ENCODE peak calls at places on chromosomes 3 and 15, in six cellular contexts. I is GM23248; K is left ventricle myocardium inferior; F is NCI-H2171; J is stimulated activated CD4-positive, alpha-beta T cell treated with anti-CD3 and anti-CD28 coated beads, TNF-alpha, amount 100 ng/mL, for 4 hours; V is activated CD4-positive, alpha-beta T cell treated with anti-CD3 and anti-CD28 coated beads for 24 hours. H is an unnamed sample.
A peak's percentile ranks its signal among the peaks of the same experiment; 100 is the strongest.

GRCh38 chr3:169759256-169759655 is 5.6 kb downstream of the TERC start:
- DNase-seq in K (no peak), F (no peak), I (peak; percentile 76), J (no peak), V (no peak), H (no peak)

GRCh38 chr3:3648961-3649360 is 150.3 kb upstream of the LRRN1 start:
- DNase-seq in V (no peak), F (peak; percentile 21), I (no peak), J (no peak), K (no peak), H (no peak)

GRCh38 chr3:56894912-56895431 is 93.2 kb upstream of the ARHGEF3 start:
- DNase-seq in J (no peak), V (no peak), F (no peak), I (peak; percentile 30), K (no peak), H (no peak)

GRCh38 chr15:51874751-51875644 is 45.5 kb downstream of the TMOD3 start:
- DNase-seq in K (no peak), I (peak; percentile 98), J (no peak), V (no peak), F (peak; percentile 27), H (peak; percentile 88)

GRCh38 chr3:43378066-43378935 is 92.0 kb downstream of the SNRK start:
- DNase-seq in I (peak; percentile 43), F (peak; percentile 2), K (no peak), J (peak; percentile 58), V (peak; percentile 43), H (no peak)

GRCh38 chr15:77144492-77145070 is 73.7 kb upstream of the TSPAN3 start:
- DNase-seq in K (no peak), J (no peak), F (no peak), V (no peak), I (peak; percentile 93), H (no peak)

GRCh38 chr15:59360896-59361295 is 11.8 kb downstream of the MYO1E start:
- DNase-seq in I (no peak), V (no peak), F (no peak), J (no peak), K (no peak), H (no peak)

GRCh38 chr15:55289011-55289572 is 521 bp downstream of the RAB27A start:
- DNase-seq in I (peak; percentile 60), J (no peak), V (no peak), K (peak; percentile 18), F (no peak), H (no peak)

GRCh38 chr3:126180477-126181397 is at the start of gene ALDH1L1:
- DNase-seq in I (peak; percentile 13), K (peak; percentile 85), F (peak; percentile 50), V (no peak), J (no peak), H (no peak)

GRCh38 chr3:132549890-132550578 is 47.0 kb upstream of the ACKR4 start:
- DNase-seq in F (no peak), J (no peak), V (no peak), K (no peak), I (peak; percentile 79), H (no peak)

GRCh38 chr15:97623091-97623661 is 337.3 kb upstream of the ARRDC4 start:
- DNase-seq in J (no peak), V (no peak), F (no peak), K (no peak), I (no peak), H (no peak)

GRCh38 chr15:90154861-90155626 is 46.1 kb upstream of the SEMA4B start:
- DNase-seq in K (no peak), J (no peak), I (peak; percentile 64), V (no peak), F (no peak), H (no peak)

GRCh38 chr3:186964071-186964470 is 33.7 kb downstream of the ST6GAL1 start:
- DNase-seq in K (no peak), J (no peak), V (no peak), F (no peak), I (no peak), H (no peak)

GRCh38 chr3:55189359-55189801 is 261.5 kb upstream of the LRTM1 start:
- DNase-seq in I (peak; percentile 39), F (no peak), V (no peak), K (no peak), J (no peak), H (no peak)

GRCh38 chr15:26702381-26702780 is 70.5 kb downstream of the GABRB3 start:
- DNase-seq in J (no peak), V (no peak), K (no peak), F (peak; percentile 12), I (no peak), H (no peak)

GRCh38 chr15:85588657-85589056 is 206.1 kb downstream of the KLHL25 start:
- DNase-seq in I (peak; percentile 65), V (no peak), F (no peak), J (no peak), K (no peak), H (no peak)

H was measured in pulmonary artery endothelial cell.